ENCODE peak calls at places on chromosomes 11 and 22, in ten cellular contexts. Z is dermis blood vessel endothelial cell; C is left cardiac atrium; M is cardiac fibroblast; U is fibroblast of the conjunctiva; J is fibroblast of lung; T is activated CD4-positive, alpha-beta T cell treated with anti-CD3 and anti-CD28 coated beads, Interleukin-2, amount 10 ng/mL, durations not matched to agents 7 days and 5 days; H is HFFc6; V is stimulated activated CD4-positive, alpha-beta T cell treated with anti-CD3 and anti-CD28 coated beads, TNF-alpha, amount 100 ng/mL, for 48 hours; N is Calu3. F is an unnamed sample.

GRCh38 chr22:37420656-37421467 is 6.4 kb downstream of the ELFN2 start:
- DNase-seq in V (no peak), C (no peak), U (no peak), N (no peak), H (no peak), T (no peak), M (peak; percentile 29), Z (peak; percentile 52), J (peak; percentile 56), F (no peak)

GRCh38 chr11:134361661-134362060 is 29.9 kb downstream of the GLB1L2 start:
- DNase-seq in T (no peak), H (no peak), U (no peak), M (no peak), Z (no peak), N (no peak), V (no peak), C (no peak), J (no peak), F (no peak)

GRCh38 chr11:44600739-44601416 is 35.4 kb downstream of the CD82 start:
- DNase-seq in C (no peak), H (no peak), T (no peak), Z (no peak), J (no peak), N (no peak), V (no peak), U (no peak), M (peak; percentile 63), F (no peak)

GRCh38 chr22:36833073-36833472 is 16.2 kb upstream of the PVALB start:
- DNase-seq in V (no peak), Z (no peak), C (no peak), U (no peak), N (no peak), J (no peak), H (no peak), M (no peak), T (no peak), F (no peak)

GRCh38 chr11:116553482-116553881 is 219.3 kb downstream of the BUD13 start:
- DNase-seq in M (no peak), N (no peak), C (no peak), Z (no peak), T (no peak), U (no peak), J (no peak), V (no peak), H (no peak), F (no peak)

GRCh38 chr11:3123761-3124733 is 41.1 kb downstream of the OSBPL5 start:
- DNase-seq in C (peak; percentile 90), J (peak; percentile 95), V (no peak), Z (peak; percentile 86), H (peak; percentile 96), M (peak; percentile 96), U (peak; percentile 89), N (peak; percentile 49), T (no peak), F (peak; percentile 66)

GRCh38 chr11:128759597-128759996 is 65.7 kb downstream of the FLI1 start:
- DNase-seq in N (no peak), C (no peak), M (peak; percentile 57), Z (peak; percentile 37), V (no peak), U (no peak), T (no peak), J (peak; percentile 87), H (peak; percentile 79), F (no peak)

GRCh38 chr11:29243616-29244015 is 773.2 kb downstream of the KCNA4 start:
- DNase-seq in U (no peak), V (no peak), Z (no peak), M (no peak), J (peak; percentile 54), C (no peak), T (no peak), N (no peak), H (peak; percentile 4), F (no peak)

GRCh38 chr22:37222440-37222971 is 10.2 kb upstream of the SSTR3 start:
- DNase-seq in J (no peak), H (no peak), N (no peak), C (no peak), V (no peak), M (no peak), U (no peak), T (peak; percentile 72), Z (no peak), F (no peak)

GRCh38 chr11:74316772-74317505 is 5.5 kb upstream of the P4HA3 start:
- DNase-seq in U (no peak), J (peak; percentile 71), H (peak; percentile 48), N (no peak), Z (peak; percentile 24), V (no peak), C (no peak), T (no peak), M (no peak), F (no peak)

GRCh38 chr11:8056810-8057463 is 24.1 kb upstream of the TUB start:
- DNase-seq in M (peak; percentile 92), J (peak; percentile 49), H (peak; percentile 31), T (no peak), U (peak; percentile 93), N (no peak), C (peak; percentile 53), V (no peak), Z (no peak), F (no peak)

F was measured in SW 1271.